ENCODE peak calls at places on chromosomes 3 and 15, in five cellular contexts. L is IMR-90, M is lower leg skin, V is lower lobe of right lung, S is fibroblast of villous mesenchyme. N is an unnamed sample.
A peak's percentile ranks its signal among the peaks of the same experiment; 100 is the strongest.

GRCh38 chr3:58993547-58993946 is 56.3 kb downstream of the CFAP20DC start:
- DNase-seq in S (no peak), M (no peak), L (no peak), V (no peak), N (no peak)

GRCh38 chr15:32030795-32031194 is 480 bp downstream of the CHRNA7 start:
- DNase-seq in V (no peak), L (no peak), M (no peak), S (no peak), N (no peak)

GRCh38 chr3:32686713-32687112 is 1.7 kb downstream of the CNOT10 start:
- DNase-seq in L (no peak), S (no peak), M (no peak), V (no peak), N (no peak)

GRCh38 chr15:64845183-64845611 is 3.5 kb downstream of the PLEKHO2 start:
- DNase-seq in L (no peak), S (peak; percentile 51), V (no peak), M (no peak), N (no peak)

GRCh38 chr3:143302638-143303171 is 183.1 kb downstream of the CHST2 start:
- DNase-seq in L (peak; percentile 74), M (peak; percentile 28), S (peak; percentile 84), V (peak; percentile 48), N (peak; percentile 56)

GRCh38 chr3:25911525-25912295 is 121.8 kb downstream of the OXSM start:
- DNase-seq in S (no peak), L (no peak), M (no peak), V (no peak), N (no peak)

GRCh38 chr3:131067983-131068382 is 41.3 kb downstream of the NEK11 start:
- DNase-seq in L (no peak), V (no peak), M (no peak), S (no peak), N (no peak)

GRCh38 chr15:35713733-35714132 is 167.8 kb upstream of the DPH6 start:
- DNase-seq in V (no peak), M (no peak), L (peak; percentile 78), S (peak; percentile 27), N (peak; percentile 55)

GRCh38 chr3:132417695-132418520 is 606 bp downstream of the DNAJC13 start:
- DNase-seq in V (peak; percentile 79), L (peak; percentile 58), M (peak; percentile 51), S (peak; percentile 78), N (peak; percentile 77)

GRCh38 chr15:88028024-88028423 is 228.5 kb downstream of the NTRK3 start:
- DNase-seq in L (no peak), M (no peak), S (no peak), V (no peak), N (no peak)

GRCh38 chr15:73957276-73957675 is 31.0 kb downstream of the LOXL1 start:
- DNase-seq in M (no peak), L (no peak), S (no peak), V (no peak), N (no peak)

GRCh38 chr15:66293419-66294156 is at the start of gene DIS3L:
- DNase-seq in V (peak; percentile 76), M (peak; percentile 25), S (peak; percentile 40), L (peak; percentile 20), N (peak; percentile 55)

GRCh38 chr3:33377489-33377888 is 62.7 kb downstream of the UBP1 start:
- DNase-seq in S (no peak), V (no peak), M (no peak), L (no peak), N (no peak)

GRCh38 chr3:30996467-30996866 is 102.0 kb upstream of the GADL1 start:
- DNase-seq in M (no peak), V (no peak), L (no peak), S (no peak), N (no peak)

GRCh38 chr3:173006006-173006405 is 135.0 kb downstream of the SPATA16 start:
- DNase-seq in V (no peak), L (no peak), S (no peak), M (no peak), N (no peak)

GRCh38 chr3:71579934-71580318 is 3.6 kb downstream of the FOXP1 start:
- DNase-seq in V (no peak), M (no peak), L (peak; percentile 57), S (no peak), N (no peak)

GRCh38 chr3:46939578-46940405 is 36.8 kb downstream of the CCDC12 start:
- DNase-seq in L (no peak), V (no peak), M (no peak), S (no peak), N (no peak)

GRCh38 chr15:85657132-85657531 is 137.6 kb downstream of the KLHL25 start:
- DNase-seq in S (no peak), V (no peak), L (no peak), M (no peak), N (no peak)

GRCh38 chr15:63879211-63879610 is 45.5 kb upstream of the HERC1 start:
- DNase-seq in V (no peak), M (no peak), L (no peak), S (no peak), N (no peak)

GRCh38 chr3:13069495-13069894 is 3.7 kb downstream of the IQSEC1 start:
- DNase-seq in V (no peak), S (no peak), L (no peak), M (no peak), N (no peak)

GRCh38 chr3:10268116-10268515 is 19.9 kb downstream of the TATDN2 start:
- DNase-seq in V (no peak), L (no peak), M (no peak), S (no peak), N (no peak)
- TF ChIP-seq CTCF in V (no peak), L (no peak), M (no peak), S (no peak), N (no peak)

DNA sequence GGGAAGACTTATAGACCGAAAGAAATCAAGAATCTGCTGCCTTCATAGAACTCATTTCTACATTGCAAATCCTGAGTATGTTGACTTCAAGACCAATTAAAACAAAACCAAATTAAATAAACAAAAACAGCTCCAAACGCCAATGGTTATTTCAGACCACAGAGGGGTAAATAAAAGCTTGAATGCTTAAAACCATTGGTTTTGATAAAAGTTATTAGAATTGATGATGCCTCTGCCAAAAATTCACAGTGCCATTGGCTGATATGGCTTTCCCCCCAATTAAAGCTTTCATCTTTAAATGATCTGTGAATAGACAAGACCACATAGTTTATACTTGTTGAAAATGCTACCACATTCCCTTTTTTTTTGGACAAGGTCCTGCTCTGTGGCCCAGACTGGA is 188.5 kb downstream of the NFKBIZ start:
- DNase-seq in S (no peak), M (no peak), V (no peak), L (no peak), N (no peak)
- TF ChIP-seq CTCF in S (no peak), M (no peak), V (no peak), L (no peak), N (no peak)

DNA sequence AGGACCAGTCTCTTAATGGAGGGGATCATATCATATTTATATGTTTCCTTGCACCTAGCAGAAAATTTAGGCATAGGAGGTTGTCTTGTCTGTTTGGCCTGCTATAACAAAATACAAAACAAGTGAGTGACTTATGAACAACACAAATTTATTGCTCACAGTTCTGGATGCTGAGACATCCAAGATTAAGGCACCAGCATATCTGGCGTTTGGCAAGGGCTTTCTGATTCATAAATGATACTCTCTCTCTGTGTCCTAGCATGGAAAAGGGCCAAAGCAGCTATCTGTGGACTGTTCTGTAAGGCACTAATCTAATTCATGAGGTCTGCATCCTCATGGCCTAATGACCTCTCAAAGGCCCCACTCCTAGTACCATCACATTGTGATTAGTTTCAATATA is 683.0 kb downstream of the NR2F2 start:
- DNase-seq in L (no peak), M (no peak), S (no peak), V (no peak), N (no peak)
- TF ChIP-seq CTCF in L (no peak), M (no peak), S (no peak), V (no peak), N (no peak)

GRCh38 chr3:111277226-111277625 is 205.6 kb downstream of the NECTIN3 start:
- DNase-seq in V (no peak), S (peak; percentile 43), L (peak; percentile 74), M (no peak), N (no peak)
- TF ChIP-seq CTCF in V (no peak), S (peak; percentile 39), L (peak; percentile 46), M (no peak), N (no peak)

GRCh38 chr3:142175478-142175877 is 26.1 kb upstream of the TFDP2 start:
- DNase-seq in L (no peak), M (no peak), S (no peak), V (no peak), N (no peak)
- TF ChIP-seq CTCF in L (no peak), M (no peak), S (no peak), V (no peak), N (no peak)

GRCh38 chr3:126939347-126939735 is 43.6 kb upstream of the PLXNA1 start:
- DNase-seq in S (no peak), M (no peak), V (no peak), L (no peak), N (no peak)
- TF ChIP-seq CTCF in S (no peak), M (no peak), V (no peak), L (no peak), N (no peak)

DNA sequence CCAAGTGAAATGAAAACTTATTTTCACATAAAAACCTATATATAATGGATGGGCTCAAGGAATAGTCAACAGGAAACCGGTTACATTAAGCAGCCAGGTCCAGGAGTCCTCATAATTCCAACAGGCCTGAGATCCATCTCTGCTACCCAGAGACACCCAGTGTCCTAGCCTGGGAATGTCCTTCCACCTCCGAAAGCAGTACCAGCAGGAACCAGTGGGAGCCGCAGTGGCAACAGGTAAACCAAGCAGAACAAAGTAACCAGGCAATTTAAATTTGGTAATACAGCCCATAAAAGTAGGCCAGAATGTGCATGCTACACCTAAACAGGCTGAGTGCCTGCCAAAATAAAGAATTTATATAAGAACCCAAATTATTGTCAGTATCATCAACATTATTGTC is 195.6 kb downstream of the ZBBX start:
- DNase-seq in V (no peak), M (no peak), L (no peak), S (no peak), N (peak; percentile 1)
- TF ChIP-seq CTCF in V (no peak), M (no peak), L (no peak), S (no peak), N (no peak)

DNA sequence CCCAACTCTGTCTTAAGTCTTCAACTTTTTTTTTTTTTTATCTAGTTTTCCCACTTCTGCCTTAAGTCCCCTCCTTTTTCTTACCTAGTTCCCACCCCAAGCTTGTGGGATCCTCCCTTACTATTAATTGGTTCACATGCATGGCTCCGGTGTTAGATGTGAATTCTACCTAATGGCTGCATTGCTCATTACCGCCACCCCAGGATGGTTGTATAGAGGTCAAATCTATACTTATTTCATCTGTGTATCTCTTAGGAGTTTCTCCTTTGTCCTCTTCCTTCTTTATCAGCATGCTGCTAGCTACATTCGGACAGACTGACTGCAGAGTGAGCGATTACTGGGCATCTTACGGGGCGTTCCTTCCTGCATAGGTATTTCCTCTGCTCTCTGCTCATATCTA is 605.7 kb upstream of the GRM7 start:
- DNase-seq in V (no peak), S (no peak), M (no peak), L (no peak), N (no peak)
- TF ChIP-seq CTCF in V (no peak), S (no peak), M (no peak), L (no peak), N (no peak)